ENCODE peak calls at places on chromosomes 6 and 20, in eight cellular contexts. S is amygdala, F is upper lobe of left lung, J is posterior vena cava, D is T-helper 9 cell, Q is GM18507, N is T-cell, Y is dermis microvascular lymphatic vessel endothelial cell. I is an unnamed sample.

GRCh38 chr6:135743476-135743875 is 108.0 kb upstream of the PDE7B start:
- DNase-seq in D (no peak), Y (no peak), N (no peak), S (no peak), J (no peak), Q (no peak), F (no peak), I (no peak)

GRCh38 chr6:1436334-1437306 is 47.2 kb downstream of the FOXF2 start:
- DNase-seq in Y (peak), S (no peak), Q (peak), F (no peak), J (no peak), N (peak), D (peak), I (peak)

GRCh38 chr6:27129917-27130316 is 117.6 kb upstream of the PRSS16 start:
- DNase-seq in Y (no peak), D (no peak), S (no peak), N (no peak), F (no peak), J (no peak), Q (no peak), I (no peak)

GRCh38 chr6:7273709-7274108 is 39.3 kb downstream of the SSR1 start:
- DNase-seq in F (no peak), J (no peak), S (no peak), N (no peak), Q (no peak), Y (no peak), D (no peak), I (no peak)

GRCh38 chr20:15814360-15814759 is 758.9 kb downstream of the KIF16B start:
- DNase-seq in Y (no peak), Q (no peak), D (no peak), F (no peak), N (no peak), S (no peak), J (no peak), I (no peak)

GRCh38 chr20:815914-816606 is 17.5 kb upstream of the FAM110A start:
- DNase-seq in D (peak), N (peak), S (no peak), J (peak), Y (peak), Q (peak), F (peak), I (peak)

GRCh38 chr20:48661575-48662473 is 166.0 kb downstream of the PREX1 start:
- DNase-seq in Q (no peak), D (no peak), F (no peak), J (no peak), N (no peak), S (no peak), Y (no peak), I (no peak)

GRCh38 chr20:58891686-58892125 is 39.2 kb downstream of the GNAS start:
- DNase-seq in Y (no peak), D (peak), S (no peak), N (no peak), Q (no peak), F (peak), J (no peak), I (no peak)

GRCh38 chr6:154732824-154733609 is at the start of gene SCAF8:
- DNase-seq in N (peak), Y (peak), J (peak), Q (peak), F (peak), D (peak), S (peak), I (peak)